ENCODE peak calls at places on chromosomes 4 and X, in six cellular contexts. I is uterus; O is tibial artery; X is mucosa of descending colon; K is CD8-positive, alpha-beta memory T cell; D is right atrium auricular region. Y is an unnamed sample. For H3K9me3, the result is how much of the 10 kb centered on the place peaks cover.

GRCh38 chr4:111066887-111067286 is 444.0 kb upstream of the PITX2 start:
- DNase-seq in I (no peak), O (no peak), X (no peak), K (no peak), D (no peak), Y (no peak)

GRCh38 chr4:183588169-183588675 is 70.8 kb downstream of the RWDD4 start:
- DNase-seq in I (peak), O (no peak), X (no peak), K (no peak), D (no peak), Y (peak)

GRCh38 chrX:150372756-150373155 is 9.6 kb downstream of the MAMLD1 start:
- DNase-seq in I (no peak), O (no peak), X (no peak), K (no peak), D (no peak), Y (no peak)

GRCh38 chr4:121885115-121885514 is 14.8 kb upstream of the BBS7 start:
- DNase-seq in I (no peak), O (no peak), X (no peak), K (no peak), D (no peak), Y (no peak)

GRCh38 chrX:100296183-100296753 is 113.8 kb downstream of the PCDH19 start:
- DNase-seq in I (no peak), O (no peak), X (no peak), K (no peak), D (no peak), Y (no peak)

GRCh38 chrX:102712216-102712966 is at the start of gene GPRASP2:
- DNase-seq in I (peak), O (peak), X (peak), K (no peak), D (no peak), Y (no peak)

GRCh38 chr4:7687006-7687405 is 252.3 kb upstream of the PSAPL1 start:
- DNase-seq in I (no peak), O (no peak), X (no peak), K (no peak), D (no peak), Y (no peak)

GRCh38 chr4:56227301-56227835 is 159.9 kb downstream of the AASDH start:
- DNase-seq in I (no peak), O (no peak), X (no peak), K (no peak), D (no peak), Y (no peak)

GRCh38 chrX:28847423-28847822 is 260.2 kb downstream of the IL1RAPL1 start:
- DNase-seq in I (no peak), O (no peak), X (no peak), K (no peak), D (no peak), Y (peak)

GRCh38 chr4:41939016-41939623 is 3.9 kb downstream of the TMEM33 start:
- DNase-seq in I (no peak), O (no peak), X (no peak), K (no peak), D (no peak), Y (no peak)

GRCh38 chrX:15497865-15498264 is 2.7 kb upstream of the BMX start:
- DNase-seq in I (no peak), O (no peak), X (peak), K (peak), D (no peak), Y (peak)

GRCh38 chr4:8900588-8900987 is 28.9 kb upstream of the HMX1 start:
- DNase-seq in I (no peak), O (no peak), X (no peak), K (no peak), D (no peak), Y (no peak)

GRCh38 chrX:78595901-78596502 is 63.1 kb downstream of the RTL3 start:
- DNase-seq in I (no peak), O (no peak), X (peak), K (no peak), D (no peak), Y (no peak)

GRCh38 chrX:124282580-124282979 is 49.9 kb upstream of the TEX13D start:
- DNase-seq in I (no peak), O (no peak), X (no peak), K (no peak), D (no peak), Y (no peak)

GRCh38 chr4:72295966-72296557 is 264.3 kb downstream of the NPFFR2 start:
- DNase-seq in I (no peak), O (no peak), X (no peak), K (no peak), D (no peak), Y (no peak)

GRCh38 chrX:11952176-11952720 is 186.0 kb upstream of the FRMPD4 start:
- DNase-seq in I (no peak), O (no peak), X (no peak), K (no peak), D (no peak), Y (no peak)

GRCh38 chrX:7147431-7147977 is at the start of gene STS:
- DNase-seq in I (peak), O (peak), X (peak), K (peak), D (peak), Y (peak)

GRCh38 chr4:21888195-21888976 is 60.2 kb downstream of the KCNIP4 start:
- DNase-seq in I (no peak), O (no peak), X (no peak), K (no peak), D (no peak), Y (no peak)

GRCh38 chr4:75179510-75179909 is 246.6 kb downstream of the PARM1 start:
- DNase-seq in I (no peak), O (no peak), X (no peak), K (no peak), D (no peak), Y (no peak)

GRCh38 chr4:73922766-73923630 is 53.8 kb downstream of the CXCL1 start:
- DNase-seq in I (no peak), O (no peak), X (no peak), K (no peak), D (no peak), Y (no peak)

GRCh38 chrX:123481908-123482873 is 250.7 kb downstream of the THOC2 start:
- DNase-seq in I (no peak), O (no peak), X (no peak), K (no peak), D (no peak), Y (no peak)

GRCh38 chr4:69878250-69878649 is 18.3 kb upstream of the SULT1E1 start:
- DNase-seq in I (no peak), O (no peak), X (no peak), K (no peak), D (no peak), Y (no peak)

GRCh38 chr4:185786422-185786821 is 25.6 kb downstream of the SORBS2 start:
- DNase-seq in I (no peak), O (no peak), X (no peak), K (no peak), D (no peak), Y (no peak)

GRCh38 chrX:65874110-65874509 is 165.8 kb downstream of the VSIG4 start:
- DNase-seq in I (no peak), O (no peak), X (no peak), K (no peak), D (no peak), Y (no peak)

GRCh38 chr4:25861951-25862410 is 807 bp downstream of the SEL1L3 start:
- DNase-seq in I (no peak), O (no peak), X (peak), K (no peak), D (no peak), Y (no peak)
- H3K9me3 ChIP-seq in I (under half), O (under half), X (under half), K (under half), D (under half), Y (under half)

DNA sequence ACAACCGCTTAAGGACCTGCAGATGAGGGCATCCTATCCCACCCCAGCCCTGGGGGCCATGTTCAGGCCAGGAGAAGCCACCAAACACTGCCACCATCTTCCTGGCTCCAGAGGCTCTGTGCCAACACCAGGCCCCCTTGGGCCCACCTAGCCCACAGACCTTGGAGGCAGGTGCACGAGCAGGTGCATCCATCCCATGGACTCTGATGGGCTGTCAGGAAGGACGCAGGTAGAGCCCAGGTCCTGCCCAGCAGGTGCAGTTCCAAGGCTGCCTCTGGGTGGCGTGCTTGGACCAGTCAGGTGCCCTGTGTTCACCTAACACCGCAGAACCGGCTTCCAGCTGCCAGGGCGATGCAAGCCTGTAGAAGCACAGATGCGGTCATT is 22.8 kb upstream of the PDE6B start:
- DNase-seq in I (no peak), O (no peak), X (peak), K (peak), D (peak), Y (no peak)
- H3K9me3 ChIP-seq in I (under half), O (under half), X (under half), K (under half), D (under half), Y (under half)

GRCh38 chrX:77143907-77144306 is 303.3 kb upstream of the FGF16 start:
- DNase-seq in I (no peak), O (no peak), X (no peak), K (no peak), D (no peak), Y (no peak)
- H3K9me3 ChIP-seq in I (under half), O (under half), X (under half), K (under half), D (under half), Y (under half)

DNA sequence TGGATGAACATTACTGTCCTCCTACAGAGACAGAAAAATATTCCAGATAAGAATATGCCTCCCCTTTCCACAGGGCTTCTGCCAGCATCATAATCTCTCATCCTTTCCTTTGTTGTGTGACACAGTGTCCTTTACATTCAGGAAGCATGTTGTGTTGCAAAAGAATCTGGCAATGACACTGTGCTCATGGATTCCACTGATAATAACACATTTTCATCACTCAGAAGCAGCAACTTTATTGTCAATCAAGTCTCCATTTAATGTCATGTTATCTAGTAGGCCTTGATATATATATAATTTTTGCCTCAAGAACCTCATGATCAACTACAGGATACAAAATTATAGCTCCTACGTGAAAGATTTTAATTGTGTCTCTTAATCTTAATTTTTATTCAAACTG is 833.9 kb downstream of the FSTL5 start:
- DNase-seq in I (no peak), O (no peak), X (no peak), K (no peak), D (no peak), Y (no peak)
- H3K9me3 ChIP-seq in I (under half), O (under half), X (under half), K (under half), D (under half), Y (under half)